ENCODE peak calls at places on chromosomes 11 and 22, in ten cellular contexts. Q is Peyer's patch, M is testis, W is SJCRH30, E is cardiac muscle cell, K is pancreas, A is Panc1, L is gastrocnemius medialis, Y is A673, R is OCI-LY7. X is an unnamed sample. For H3K9me3, the result is how much of the 10 kb centered on the place peaks cover.

GRCh38 chr22:46052801-46053562 is 76.0 kb upstream of the WNT7B start:
- DNase-seq in A (no peak), K (peak), W (peak), M (peak), R (peak), L (peak), Q (peak), Y (peak), E (no peak), X (peak)

GRCh38 chr11:33701302-33701701 is 676 bp upstream of the C11orf91 start:
- DNase-seq in W (no peak), K (no peak), A (peak), E (no peak), Y (no peak), Q (no peak), R (peak), M (no peak), L (no peak), X (no peak)

GRCh38 chr11:46675288-46675851 is 25.0 kb downstream of the ARHGAP1 start:
- DNase-seq in R (no peak), W (peak), A (no peak), M (no peak), Y (no peak), E (no peak), L (peak), K (no peak), Q (peak), X (peak)

GRCh38 chr11:267491-267994 is 10.7 kb upstream of the NLRP6 start:
- DNase-seq in L (no peak), R (peak), M (no peak), K (no peak), Q (peak), E (no peak), W (no peak), A (no peak), Y (no peak), X (peak)

GRCh38 chr11:26700536-26701235 is 21.2 kb downstream of the SLC5A12 start:
- DNase-seq in L (no peak), R (no peak), K (no peak), Q (no peak), E (no peak), Y (no peak), W (peak), A (no peak), M (no peak), X (no peak)

GRCh38 chr11:17711836-17712235 is 7.5 kb upstream of the MYOD1 start:
- DNase-seq in W (no peak), A (no peak), L (peak), Y (no peak), K (no peak), M (no peak), E (no peak), R (no peak), Q (no peak), X (no peak)

GRCh38 chr11:3153291-3153861 is 11.7 kb downstream of the OSBPL5 start:
- DNase-seq in Y (no peak), R (no peak), K (peak), L (peak), A (no peak), W (no peak), M (peak), Q (peak), E (no peak), X (no peak)

GRCh38 chr11:45161252-45162063 is 15.0 kb downstream of the PRDM11 start:
- DNase-seq in E (no peak), Y (no peak), Q (no peak), M (peak), R (no peak), A (no peak), K (peak), W (peak), L (peak), X (peak)

GRCh38 chr11:100925935-100926334 is 203.7 kb downstream of the PGR start:
- DNase-seq in W (peak), Y (peak), M (no peak), E (no peak), R (no peak), Q (no peak), L (no peak), K (no peak), A (no peak), X (no peak)

GRCh38 chr11:95149659-95150294 is 60.1 kb downstream of the ENDOD1 start:
- DNase-seq in A (no peak), K (peak), L (peak), M (peak), Q (peak), E (no peak), R (no peak), W (peak), Y (no peak), X (peak)

GRCh38 chr22:40385041-40385782 is 14.8 kb downstream of the SGSM3 start:
- DNase-seq in W (no peak), R (peak), L (no peak), M (no peak), Y (peak), Q (no peak), E (no peak), A (no peak), K (no peak), X (no peak)

GRCh38 chr11:117900144-117900651 is 23.7 kb upstream of the FXYD6 start:
- DNase-seq in E (no peak), A (no peak), K (no peak), W (no peak), Y (no peak), L (no peak), R (no peak), M (no peak), Q (peak), X (no peak)

GRCh38 chr22:36374603-36375024 is 13.2 kb downstream of the MYH9 start:
- DNase-seq in M (no peak), E (no peak), L (no peak), K (no peak), R (no peak), A (no peak), Q (peak), W (no peak), Y (no peak), X (peak)

GRCh38 chr11:47380078-47380477 is 1.7 kb upstream of the SPI1 start:
- DNase-seq in Q (no peak), Y (no peak), K (no peak), E (no peak), R (no peak), M (no peak), L (no peak), A (no peak), W (no peak), X (no peak)

GRCh38 chr22:33461698-33462434 is 403.7 kb upstream of the SYN3 start:
- DNase-seq in M (no peak), R (no peak), E (no peak), Q (no peak), Y (no peak), K (no peak), L (no peak), W (no peak), A (no peak), X (no peak)

GRCh38 chr22:45452565-45453449 is 39.3 kb downstream of the RIBC2 start:
- DNase-seq in A (no peak), L (no peak), K (no peak), M (no peak), E (no peak), W (no peak), Y (no peak), R (no peak), Q (no peak), X (no peak)

GRCh38 chr11:86068138-86068861 is 584 bp downstream of the PICALM start:
- DNase-seq in L (peak), E (peak), Y (peak), M (peak), A (no peak), W (peak), R (peak), K (peak), Q (peak), X (peak)

GRCh38 chr11:35781342-35782171 is 119.0 kb downstream of the TRIM44 start:
- DNase-seq in W (no peak), Q (no peak), K (no peak), R (no peak), L (no peak), A (no peak), E (no peak), M (peak), Y (no peak), X (no peak)

GRCh38 chr11:116512841-116513240 is 259.9 kb downstream of the BUD13 start:
- DNase-seq in A (no peak), E (no peak), K (no peak), Q (no peak), Y (no peak), R (no peak), L (no peak), W (no peak), M (no peak), X (peak)

GRCh38 chr22:23547818-23548500 is 32.1 kb downstream of the IGLL1 start:
- DNase-seq in L (no peak), R (no peak), E (no peak), K (no peak), A (no peak), W (no peak), Q (no peak), M (peak), Y (no peak), X (no peak)
- H3K9me3 ChIP-seq in L (under half), R (under half), E (under half), K (under half), A (under half), W (under half), Q (under half), M (under half), Y (under half), X (under half)

DNA sequence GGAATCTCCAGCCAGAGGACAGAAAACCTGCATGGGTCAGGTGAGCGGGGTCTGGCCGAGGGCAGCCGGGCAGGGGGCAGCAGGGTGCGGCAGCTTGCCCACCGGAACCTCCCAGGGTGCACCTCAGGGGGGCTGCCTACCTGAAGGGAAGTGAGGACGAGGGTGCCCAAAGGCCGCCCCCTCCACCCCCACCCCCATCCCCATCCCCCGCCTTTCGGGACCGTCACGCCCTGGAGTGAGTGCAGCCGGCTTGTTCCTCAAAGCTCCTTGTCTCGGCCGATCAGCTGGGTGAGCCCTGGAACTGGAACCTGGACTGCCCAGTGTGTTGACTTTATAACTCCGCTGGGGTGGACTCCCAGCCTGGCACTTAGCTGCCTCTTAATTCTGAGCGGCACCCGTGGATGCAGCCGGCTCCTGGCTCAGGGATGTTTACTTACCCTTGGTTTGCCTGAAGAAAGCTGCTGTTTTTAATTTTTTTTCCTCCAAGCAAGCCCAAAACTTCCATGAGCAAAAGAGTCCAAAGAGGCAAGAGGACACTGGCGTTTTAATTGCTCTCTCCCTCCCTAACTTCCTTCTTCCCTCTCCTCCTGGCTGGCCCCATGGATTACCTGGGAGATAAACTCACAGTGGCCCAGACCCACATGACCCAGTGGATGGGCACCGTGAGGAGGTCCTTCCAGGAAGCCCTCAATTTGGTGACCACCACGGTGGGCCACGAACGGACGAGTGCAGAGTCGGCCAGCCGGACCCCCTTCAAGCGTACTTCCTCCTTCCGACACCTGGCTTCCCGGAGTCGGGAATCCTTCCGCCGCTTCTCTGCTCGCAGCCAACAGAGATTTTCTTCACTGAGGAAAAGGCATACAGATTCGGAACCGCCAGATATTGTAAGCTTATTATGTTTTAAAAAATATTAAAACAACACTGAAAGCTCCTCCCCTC is 87.8 kb upstream of the CRYBB3 start:
- DNase-seq in R (no peak), Y (no peak), A (no peak), Q (peak), E (peak), M (peak), L (peak), W (peak), K (peak), X (peak)
- H3K4me3 ChIP-seq in R (no peak), Y (peak), A (peak), Q (peak), E (peak), M (peak), L (peak), W (peak), K (peak), X (peak)

GRCh38 chr11:122186439-122187080 is 70.5 kb upstream of the BLID start:
- DNase-seq in W (no peak), A (no peak), K (no peak), M (no peak), E (no peak), Q (no peak), R (no peak), L (no peak), Y (peak), X (no peak)
- H3K9me3 ChIP-seq in W (under half), A (under half), K (under half), M (under half), E (under half), Q (under half), R (under half), L (under half), Y (under half), X (under half)

GRCh38 chr11:128835741-128836410 is 31.2 kb downstream of the KCNJ1 start:
- DNase-seq in Q (no peak), R (no peak), L (no peak), M (no peak), E (no peak), W (no peak), A (no peak), Y (peak), K (no peak), X (no peak)
- H3K4me3 ChIP-seq in Q (no peak), R (no peak), L (no peak), M (no peak), E (no peak), W (no peak), A (no peak), Y (no peak), K (no peak), X (no peak)

GRCh38 chr22:48782326-48782725 is 1045.3 kb downstream of the BRD1 start:
- DNase-seq in Y (no peak), A (no peak), Q (no peak), L (no peak), K (no peak), W (no peak), R (no peak), M (no peak), E (no peak), X (no peak)
- H3K9me3 ChIP-seq in Y (under half), A (under half), Q (under half), L (under half), K (under half), W (under half), R (under half), M (under half), E (under half), X (under half)

X was measured in stomach.